ENCODE peak calls at places on chromosome 1, in four cellular contexts. One of them, this sample, is unnamed.

GRCh38 chr1:84117868-84118267 is 26.2 kb upstream of the PRKACB start:
- DNase-seq in H1: no peak
- DNase-seq in HepG2: no peak
- DNase-seq in GM12878: no peak
- DNase-seq in this sample: no peak

GRCh38 chr1:226181996-226182714 is 4.4 kb downstream of the ACBD3 start:
- DNase-seq in H1: no peak
- DNase-seq in HepG2: peak
- DNase-seq in GM12878: no peak
- DNase-seq in this sample: peak

GRCh38 chr1:94675373-94675772 is 133.8 kb upstream of the F3 start:
- DNase-seq in H1: no peak
- DNase-seq in HepG2: no peak
- DNase-seq in GM12878: no peak
- DNase-seq in this sample: no peak

GRCh38 chr1:47785561-47786271 is 211.5 kb downstream of the TRABD2B start:
- DNase-seq in H1: peak
- DNase-seq in HepG2: peak
- DNase-seq in GM12878: no peak
- DNase-seq in this sample: peak

GRCh38 chr1:27402349-27402754 is 9.9 kb downstream of the GPR3 start:
- DNase-seq in H1: no peak
- DNase-seq in HepG2: peak
- DNase-seq in GM12878: no peak
- DNase-seq in this sample: no peak

GRCh38 chr1:224067621-224068457 is 46.1 kb upstream of the FBXO28 start:
- DNase-seq in H1: no peak
- DNase-seq in HepG2: no peak
- DNase-seq in GM12878: no peak
- DNase-seq in this sample: no peak

GRCh38 chr1:39370602-39371001 is 120.8 kb upstream of the BMP8A start:
- DNase-seq in H1: no peak
- DNase-seq in HepG2: no peak
- DNase-seq in GM12878: no peak
- DNase-seq in this sample: no peak

GRCh38 chr1:229474491-229474890 is 33.6 kb downstream of the NUP133 start:
- DNase-seq in H1: no peak
- DNase-seq in HepG2: no peak
- DNase-seq in GM12878: no peak
- DNase-seq in this sample: no peak

GRCh38 chr1:58883037-58883887 is 99.4 kb upstream of the JUN start:
- DNase-seq in H1: no peak
- DNase-seq in HepG2: peak
- DNase-seq in GM12878: no peak
- DNase-seq in this sample: no peak

GRCh38 chr1:44926311-44926781 is 60.0 kb downstream of the EIF2B3 start:
- DNase-seq in H1: no peak
- DNase-seq in HepG2: no peak
- DNase-seq in GM12878: no peak
- DNase-seq in this sample: no peak

DNA sequence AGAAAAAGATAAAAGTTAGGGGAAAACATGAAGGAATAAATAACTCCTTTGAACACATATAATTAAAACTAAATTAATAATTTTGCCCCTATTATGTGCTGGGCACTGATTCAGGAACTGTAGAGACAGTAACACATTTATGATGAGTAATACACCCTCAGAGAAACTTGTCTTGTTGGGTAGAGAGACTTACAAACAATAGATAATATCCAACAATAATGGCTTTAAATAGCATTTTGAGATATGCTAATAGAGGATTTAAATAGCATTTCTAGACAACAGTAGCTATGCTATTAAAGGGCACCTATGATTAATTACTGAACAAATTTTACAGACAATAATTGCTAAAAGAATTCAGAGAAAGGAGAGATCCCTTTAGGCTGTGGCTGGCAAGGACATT is 455.5 kb downstream of the NUF2 start:
- DNase-seq in H1: no peak
- DNase-seq in HepG2: no peak
- DNase-seq in GM12878: no peak
- DNase-seq in this sample: no peak
- TF ChIP-seq SUZ12 in H1: no peak
- TF ChIP-seq SUZ12 in HepG2: no peak
- TF ChIP-seq SUZ12 in GM12878: no peak
- TF ChIP-seq SUZ12 in this sample: no peak

DNA sequence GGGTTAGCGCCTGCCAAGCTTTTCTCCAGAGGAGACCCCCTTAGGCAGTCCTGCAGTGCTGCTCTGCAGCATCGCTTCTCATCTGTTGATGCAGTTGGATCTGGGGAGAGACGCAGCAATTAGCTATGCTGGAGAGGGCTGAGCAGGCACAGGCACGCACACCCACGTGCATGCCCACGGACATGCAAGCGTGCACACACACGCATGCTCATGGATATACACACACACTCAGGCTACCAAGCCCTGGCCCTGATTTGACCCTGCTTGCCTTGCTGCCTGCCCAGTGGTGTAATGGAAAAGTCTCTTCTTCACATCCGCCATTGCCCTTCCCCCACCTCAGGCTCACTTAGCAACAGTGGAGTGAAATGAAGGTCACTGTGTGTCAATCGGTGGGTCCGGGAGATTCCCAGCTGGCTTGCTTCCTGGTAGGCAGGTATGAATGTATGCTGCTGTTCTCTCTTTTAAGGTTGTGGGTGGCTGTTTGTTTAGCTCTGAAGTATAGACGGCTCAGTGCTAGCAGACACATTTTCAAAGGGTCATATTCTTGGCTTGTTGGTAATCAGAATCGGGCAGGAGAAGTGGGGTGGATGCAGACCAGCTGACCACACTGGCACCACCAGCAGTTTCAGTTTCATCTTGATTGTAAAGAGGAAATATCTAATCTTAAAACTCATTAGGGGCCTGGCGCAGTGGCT is 9.5 kb downstream of the ATP1B1 start:
- DNase-seq in H1: no peak
- DNase-seq in HepG2: peak
- DNase-seq in GM12878: peak
- DNase-seq in this sample: no peak
- TF ChIP-seq SP1 in H1: no peak
- TF ChIP-seq SP1 in HepG2: no peak
- TF ChIP-seq SP1 in GM12878: no peak
- TF ChIP-seq SP1 in this sample: no peak

DNA sequence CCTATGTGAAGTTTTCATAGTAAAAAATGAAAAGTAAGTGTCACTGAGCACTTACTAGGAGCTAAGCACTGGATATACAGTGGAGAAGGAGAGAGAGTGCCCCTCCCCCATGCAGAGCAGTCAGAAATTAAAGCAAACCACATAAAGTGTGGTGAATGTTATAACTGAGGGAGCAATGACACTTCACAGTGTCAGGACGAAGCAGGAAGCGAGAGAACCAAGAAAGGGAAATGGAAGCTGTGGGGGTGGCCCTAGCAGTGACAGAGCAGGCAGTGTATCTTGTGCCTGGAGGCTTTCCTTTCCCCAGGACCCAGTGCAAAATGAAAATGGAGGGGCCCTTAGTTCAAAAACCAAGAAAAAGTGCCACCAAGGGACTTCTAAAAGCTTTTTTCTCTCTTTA is 21.5 kb upstream of the RCAN3 start:
- DNase-seq in H1: no peak
- DNase-seq in HepG2: no peak
- DNase-seq in GM12878: peak
- DNase-seq in this sample: no peak
- TF ChIP-seq SUZ12 in H1: no peak
- TF ChIP-seq SUZ12 in HepG2: no peak
- TF ChIP-seq SUZ12 in GM12878: no peak
- TF ChIP-seq SUZ12 in this sample: no peak

GRCh38 chr1:97050501-97050900 is 328.9 kb downstream of the PTBP2 start:
- DNase-seq in H1: no peak
- DNase-seq in HepG2: no peak
- DNase-seq in GM12878: no peak
- DNase-seq in this sample: peak
- TF ChIP-seq SP1 in H1: no peak
- TF ChIP-seq SP1 in HepG2: no peak
- TF ChIP-seq SP1 in GM12878: no peak
- TF ChIP-seq SP1 in this sample: no peak

DNA sequence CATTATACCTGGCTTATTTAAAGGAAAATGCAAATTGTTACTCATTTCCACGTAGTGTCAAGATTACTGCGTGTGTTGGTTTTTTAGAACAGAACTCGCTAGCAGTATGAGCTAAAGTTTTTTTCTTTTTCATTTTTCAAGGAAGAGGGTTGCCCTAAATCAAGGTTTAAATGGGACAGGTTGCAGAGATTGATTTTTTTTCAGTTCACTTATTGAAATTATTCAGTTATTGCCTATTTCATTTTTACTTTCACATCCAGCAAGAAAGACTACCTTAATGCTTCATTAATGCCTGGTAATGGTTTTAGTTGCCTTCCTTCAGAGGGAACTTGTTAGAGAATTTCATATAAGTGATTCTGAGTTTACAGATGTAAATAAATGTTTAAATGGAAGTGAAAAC is 5.6 kb downstream of the FAM20B start:
- DNase-seq in H1: no peak
- DNase-seq in HepG2: no peak
- DNase-seq in GM12878: no peak
- DNase-seq in this sample: no peak
- TF ChIP-seq SUZ12 in H1: no peak
- TF ChIP-seq SUZ12 in HepG2: no peak
- TF ChIP-seq SUZ12 in GM12878: no peak
- TF ChIP-seq SUZ12 in this sample: no peak

GRCh38 chr1:166988976-166989515 is at the start of gene MAEL:
- DNase-seq in H1: no peak
- DNase-seq in HepG2: no peak
- DNase-seq in GM12878: no peak
- DNase-seq in this sample: no peak
- TF ChIP-seq SP1 in H1: no peak
- TF ChIP-seq SP1 in HepG2: no peak
- TF ChIP-seq SP1 in GM12878: no peak
- TF ChIP-seq SP1 in this sample: no peak

GRCh38 chr1:79188371-79188770 is 181.8 kb upstream of the ADGRL4 start:
- DNase-seq in H1: no peak
- DNase-seq in HepG2: no peak
- DNase-seq in GM12878: no peak
- DNase-seq in this sample: no peak
- TF ChIP-seq SUZ12 in H1: no peak
- TF ChIP-seq SUZ12 in HepG2: no peak
- TF ChIP-seq SUZ12 in GM12878: no peak
- TF ChIP-seq SUZ12 in this sample: no peak

DNA sequence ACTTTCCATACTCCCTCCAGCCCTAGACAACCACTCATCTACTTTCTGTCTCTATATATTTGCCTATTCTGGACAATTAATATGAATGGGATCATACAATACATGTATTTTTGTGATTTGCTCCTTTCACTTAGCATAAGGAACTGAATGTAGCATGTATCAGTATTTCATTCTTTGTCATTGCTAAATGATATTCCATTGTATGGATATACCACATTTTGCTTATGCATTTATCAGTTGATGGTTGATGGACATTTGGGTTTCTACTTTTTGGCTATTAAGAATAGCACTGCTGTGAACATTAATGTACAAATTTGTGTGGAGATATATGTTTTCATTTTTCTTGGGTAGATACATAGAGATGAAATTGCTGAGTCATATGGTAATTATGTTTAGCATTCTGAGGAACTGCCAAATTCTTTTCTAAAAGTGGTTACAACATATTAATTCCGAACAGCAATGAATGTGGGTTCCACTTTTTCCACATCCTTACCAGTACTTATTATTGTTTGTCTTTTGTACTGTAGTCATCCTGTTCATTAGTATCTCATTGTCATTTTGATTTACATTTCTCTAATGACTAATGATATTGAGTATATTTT is 121.0 kb downstream of the LRRC40 start:
- DNase-seq in H1: no peak
- DNase-seq in HepG2: no peak
- DNase-seq in GM12878: no peak
- DNase-seq in this sample: no peak
- TF ChIP-seq SP1 in H1: no peak
- TF ChIP-seq SP1 in HepG2: no peak
- TF ChIP-seq SP1 in GM12878: no peak
- TF ChIP-seq SP1 in this sample: no peak

GRCh38 chr1:17617787-17618557 is 78.5 kb downstream of the ARHGEF10L start:
- DNase-seq in H1: no peak
- DNase-seq in HepG2: no peak
- DNase-seq in GM12878: no peak
- DNase-seq in this sample: no peak
- TF ChIP-seq SUZ12 in H1: no peak
- TF ChIP-seq SUZ12 in HepG2: no peak
- TF ChIP-seq SUZ12 in GM12878: no peak
- TF ChIP-seq SUZ12 in this sample: no peak

This sample was measured in HEK293T.